ENCODE peak calls at places on chromosomes 4 and X, in nine cellular contexts. K is lower leg skin, T is ovary, N is endothelial cell of umbilical vein, M is NB4, O is transverse colon, A is Peyer's patch, I is adrenal gland, R is body of pancreas. G is an unnamed sample.

GRCh38 chr4:174119051-174119450 is 164.4 kb downstream of the FBXO8 start:
- DNase-seq in K (no peak), T (no peak), N (no peak), M (peak), O (no peak), A (no peak), I (no peak), R (no peak), G (no peak)

GRCh38 chrX:150182176-150182575 is 180.9 kb upstream of the MAMLD1 start:
- DNase-seq in K (no peak), T (no peak), N (no peak), M (no peak), O (no peak), A (no peak), I (no peak), R (no peak), G (no peak)

GRCh38 chr4:3747582-3747906 is 18.6 kb upstream of the ADRA2C start:
- DNase-seq in K (no peak), T (no peak), N (no peak), M (peak), O (no peak), A (no peak), I (no peak), R (no peak), G (no peak)

GRCh38 chr4:45072981-45073380 is 346.6 kb upstream of the GNPDA2 start:
- DNase-seq in K (no peak), T (no peak), N (no peak), M (no peak), O (no peak), A (no peak), I (no peak), R (no peak), G (no peak)

GRCh38 chr4:47289805-47290204 is 173.7 kb downstream of the COMMD8 start:
- DNase-seq in K (no peak), T (no peak), N (no peak), M (no peak), O (no peak), A (no peak), I (no peak), R (no peak), G (no peak)

GRCh38 chr4:7736436-7737267 is 203.0 kb downstream of the AFAP1 start:
- DNase-seq in K (no peak), T (no peak), N (no peak), M (no peak), O (no peak), A (no peak), I (no peak), R (no peak), G (no peak)

GRCh38 chrX:44428989-44429627 is 85.6 kb upstream of the EFHC2 start:
- DNase-seq in K (no peak), T (no peak), N (no peak), M (peak), O (no peak), A (no peak), I (no peak), R (no peak), G (no peak)

GRCh38 chr4:94171616-94172015 is 36.0 kb upstream of the SMARCAD1 start:
- DNase-seq in K (no peak), T (no peak), N (no peak), M (peak), O (no peak), A (no peak), I (no peak), R (no peak), G (peak)

GRCh38 chrX:100413231-100413630 is 3.2 kb upstream of the PCDH19 start:
- DNase-seq in K (no peak), T (peak), N (peak), M (peak), O (peak), A (no peak), I (peak), R (peak), G (peak)

GRCh38 chr4:8553958-8554357 is 26.2 kb upstream of the GPR78 start:
- DNase-seq in K (peak), T (peak), N (no peak), M (no peak), O (no peak), A (no peak), I (no peak), R (no peak), G (no peak)

GRCh38 chrX:3119376-3119775 is 78.1 kb downstream of the ARSF start:
- DNase-seq in K (no peak), T (no peak), N (no peak), M (no peak), O (no peak), A (no peak), I (no peak), R (no peak), G (no peak)

GRCh38 chr4:38413524-38414341 is 250.3 kb upstream of the KLF3 start:
- DNase-seq in K (no peak), T (no peak), N (peak), M (no peak), O (no peak), A (no peak), I (no peak), R (no peak), G (no peak)

GRCh38 chr4:6123541-6123940 is 76.8 kb downstream of the JAKMIP1 start:
- DNase-seq in K (peak), T (no peak), N (no peak), M (no peak), O (no peak), A (peak), I (no peak), R (no peak), G (no peak)

GRCh38 chr4:55329012-55329411 is 17.0 kb upstream of the SRD5A3 start:
- DNase-seq in K (no peak), T (no peak), N (no peak), M (no peak), O (no peak), A (no peak), I (no peak), R (no peak), G (no peak)

GRCh38 chr4:66574145-66574978 is 904.1 kb upstream of the EPHA5 start:
- DNase-seq in K (no peak), T (no peak), N (no peak), M (no peak), O (no peak), A (no peak), I (no peak), R (no peak), G (no peak)

GRCh38 chr4:57074753-57075152 is 35.4 kb downstream of the IGFBP7 start:
- DNase-seq in K (no peak), T (no peak), N (no peak), M (no peak), O (no peak), A (no peak), I (no peak), R (no peak), G (no peak)

GRCh38 chr4:119038465-119038864 is 97.2 kb upstream of the MYOZ2 start:
- DNase-seq in K (no peak), T (no peak), N (peak), M (no peak), O (no peak), A (no peak), I (no peak), R (no peak), G (no peak)

GRCh38 chrX:5474282-5474681 is 754.4 kb downstream of the NLGN4X start:
- DNase-seq in K (no peak), T (no peak), N (no peak), M (no peak), O (no peak), A (no peak), I (no peak), R (no peak), G (no peak)

GRCh38 chr4:18529482-18529881 is 507.9 kb upstream of the LCORL start:
- DNase-seq in K (no peak), T (no peak), N (no peak), M (no peak), O (no peak), A (no peak), I (no peak), R (no peak), G (no peak)

GRCh38 chr4:25585901-25586523 is 69.6 kb upstream of the SLC34A2 start:
- DNase-seq in K (no peak), T (no peak), N (no peak), M (no peak), O (no peak), A (no peak), I (no peak), R (no peak), G (no peak)

GRCh38 chr4:26490111-26490979 is at the start of gene CCKAR:
- DNase-seq in K (peak), T (no peak), N (no peak), M (no peak), O (no peak), A (no peak), I (no peak), R (no peak), G (no peak)

GRCh38 chrX:102067966-102068723 is 57.3 kb upstream of the TCEAL2 start:
- DNase-seq in K (no peak), T (no peak), N (peak), M (peak), O (no peak), A (no peak), I (peak), R (peak), G (peak)

GRCh38 chr4:118969359-118969758 is 80.7 kb downstream of the SYNPO2 start:
- DNase-seq in K (no peak), T (peak), N (peak), M (peak), O (peak), A (peak), I (peak), R (peak), G (peak)

GRCh38 chrX:86066998-86067397 is 19.6 kb upstream of the CHM start:
- DNase-seq in K (no peak), T (no peak), N (no peak), M (peak), O (no peak), A (no peak), I (no peak), R (no peak), G (no peak)

GRCh38 chr4:31294655-31295054 is 574.5 kb downstream of the PCDH7 start:
- DNase-seq in K (no peak), T (no peak), N (no peak), M (no peak), O (no peak), A (no peak), I (no peak), R (no peak), G (no peak)

GRCh38 chrX:133630362-133630761 is 215.1 kb upstream of the GPC4 start:
- DNase-seq in K (no peak), T (no peak), N (no peak), M (no peak), O (no peak), A (no peak), I (no peak), R (no peak), G (no peak)

GRCh38 chrX:150664290-150664689 is 28.9 kb upstream of the MTMR1 start:
- DNase-seq in K (no peak), T (peak), N (no peak), M (no peak), O (no peak), A (no peak), I (peak), R (peak), G (no peak)

GRCh38 chrX:30762754-30763153 is 109.5 kb downstream of the GK start:
- DNase-seq in K (no peak), T (no peak), N (no peak), M (no peak), O (no peak), A (no peak), I (no peak), R (no peak), G (no peak)

GRCh38 chr4:40238700-40239548 is 42.1 kb downstream of the RHOH start:
- DNase-seq in K (no peak), T (no peak), N (no peak), M (peak), O (peak), A (peak), I (no peak), R (no peak), G (peak)

GRCh38 chr4:7045961-7046921 is 3.1 kb downstream of the TADA2B start:
- DNase-seq in K (no peak), T (peak), N (no peak), M (peak), O (no peak), A (peak), I (no peak), R (no peak), G (no peak)

GRCh38 chr4:150389896-150390530 is 191.9 kb upstream of the MAB21L2 start:
- DNase-seq in K (no peak), T (no peak), N (no peak), M (no peak), O (no peak), A (no peak), I (no peak), R (no peak), G (no peak)

GRCh38 chrX:149467920-149468319 is 37.2 kb downstream of the IDS start:
- DNase-seq in K (no peak), T (no peak), N (no peak), M (no peak), O (no peak), A (no peak), I (peak), R (no peak), G (no peak)

GRCh38 chr4:31408136-31408535 is 688.0 kb downstream of the PCDH7 start:
- DNase-seq in K (no peak), T (no peak), N (no peak), M (no peak), O (no peak), A (no peak), I (no peak), R (no peak), G (no peak)

GRCh38 chrX:53128097-53128749 is 34.3 kb downstream of the KANTR start:
- DNase-seq in K (no peak), T (no peak), N (no peak), M (no peak), O (no peak), A (no peak), I (no peak), R (no peak), G (no peak)

GRCh38 chr4:159105063-159105414 is 2.2 kb downstream of the RAPGEF2 start:
- DNase-seq in K (no peak), T (no peak), N (peak), M (no peak), O (no peak), A (no peak), I (no peak), R (no peak), G (peak)

GRCh38 chr4:159102623-159103405 is at the start of gene RAPGEF2:
- DNase-seq in K (peak), T (peak), N (peak), M (peak), O (peak), A (peak), I (peak), R (peak), G (peak)

GRCh38 chr4:159105761-159106243 is 2.9 kb downstream of the RAPGEF2 start:
- DNase-seq in K (no peak), T (no peak), N (peak), M (peak), O (no peak), A (no peak), I (no peak), R (peak), G (peak)

GRCh38 chr4:159101983-159102622 is 776 bp upstream of the RAPGEF2 start:
- DNase-seq in K (no peak), T (no peak), N (no peak), M (peak), O (no peak), A (no peak), I (no peak), R (no peak), G (peak)

DNA sequence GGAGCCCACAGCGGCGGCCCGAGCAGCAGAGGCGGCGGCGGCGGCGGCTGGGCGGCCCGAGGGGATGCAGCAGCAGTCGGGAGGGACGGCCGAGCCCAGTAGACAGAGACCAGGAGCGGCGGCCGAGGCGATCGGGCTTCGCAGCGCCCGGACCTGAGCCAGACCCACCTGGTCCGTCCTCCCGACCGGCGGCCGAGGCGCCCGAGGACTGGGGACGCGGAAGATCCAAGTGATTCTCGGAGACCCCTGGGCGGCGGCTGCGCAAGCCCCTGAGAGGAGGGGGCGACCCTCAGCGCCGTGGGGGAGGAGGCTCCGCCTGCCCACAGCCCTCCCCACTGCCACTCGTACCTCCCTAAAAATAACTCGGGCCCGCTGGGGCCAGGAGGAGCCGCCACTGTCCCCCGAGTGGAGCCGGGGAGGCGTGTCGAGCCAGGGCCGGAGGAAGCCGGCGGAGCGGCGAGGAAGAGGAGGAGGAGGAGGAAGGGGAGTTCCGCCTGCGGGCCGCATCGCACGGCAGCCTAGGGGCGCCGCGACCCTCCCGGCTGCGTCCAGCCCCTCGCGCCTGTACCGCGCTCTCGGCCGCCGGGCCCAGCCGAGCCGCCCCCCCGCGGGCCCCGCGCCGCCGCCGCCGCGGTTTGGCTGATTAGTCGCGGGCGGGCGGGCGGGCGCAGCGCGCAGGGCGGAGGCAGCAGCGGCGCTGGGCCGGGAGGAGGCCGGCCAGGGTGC is 690 bp downstream of the RAPGEF2 start:
- DNase-seq in K (peak), T (peak), N (peak), M (peak), O (peak), A (peak), I (peak), R (peak), G (peak)
- TF ChIP-seq POLR2A in K (no peak), T (peak), N (no peak), M (no peak), O (no peak), A (no peak), I (no peak), R (no peak), G (no peak)

GRCh38 chr4:169756971-169757574 is 671 bp downstream of the HPF1 start:
- DNase-seq in K (no peak), T (no peak), N (peak), M (peak), O (no peak), A (no peak), I (no peak), R (no peak), G (peak)

DNA sequence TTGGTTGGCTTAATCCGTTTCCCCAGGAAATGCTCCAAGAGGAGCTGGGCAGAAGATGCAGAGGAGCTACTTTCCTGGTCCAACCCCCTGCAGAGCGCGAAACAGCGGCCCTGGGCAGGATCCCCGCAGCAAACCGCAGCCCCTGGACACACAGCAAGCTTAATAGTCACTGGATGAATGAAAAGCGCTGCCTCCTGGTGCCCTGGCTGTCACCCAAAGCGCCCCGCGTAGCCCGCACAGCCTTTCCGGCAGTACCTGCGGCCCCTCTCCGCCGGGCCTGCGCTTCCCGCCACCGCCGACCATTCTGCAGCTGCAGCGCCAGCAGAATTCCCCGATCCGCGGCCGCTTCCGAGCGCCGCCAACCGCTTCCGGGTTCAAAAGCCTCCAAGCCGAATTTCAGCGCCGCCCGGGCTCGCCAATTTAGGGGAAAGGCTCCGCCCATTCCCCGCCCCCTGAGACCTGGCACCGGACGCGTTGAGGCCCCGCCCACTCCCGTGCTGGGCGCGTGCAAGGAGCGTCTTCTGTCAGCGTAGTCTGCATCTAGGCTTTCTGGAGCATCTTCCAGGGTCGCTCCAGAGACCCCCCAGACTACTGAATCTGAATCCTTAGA is at the start of gene HPF1:
- DNase-seq in K (peak), T (peak), N (peak), M (peak), O (peak), A (peak), I (peak), R (peak), G (peak)
- TF ChIP-seq POLR2A in K (no peak), T (peak), N (peak), M (peak), O (peak), A (no peak), I (peak), R (no peak), G (peak)

GRCh38 chr4:71235321-71236206 is 103.3 kb upstream of the SLC4A4 start:
- DNase-seq in K (no peak), T (no peak), N (no peak), M (no peak), O (no peak), A (no peak), I (no peak), R (no peak), G (no peak)
- TF ChIP-seq POLR2A in K (no peak), T (no peak), N (no peak), M (no peak), O (no peak), A (no peak), I (no peak), R (no peak), G (no peak)

DNA sequence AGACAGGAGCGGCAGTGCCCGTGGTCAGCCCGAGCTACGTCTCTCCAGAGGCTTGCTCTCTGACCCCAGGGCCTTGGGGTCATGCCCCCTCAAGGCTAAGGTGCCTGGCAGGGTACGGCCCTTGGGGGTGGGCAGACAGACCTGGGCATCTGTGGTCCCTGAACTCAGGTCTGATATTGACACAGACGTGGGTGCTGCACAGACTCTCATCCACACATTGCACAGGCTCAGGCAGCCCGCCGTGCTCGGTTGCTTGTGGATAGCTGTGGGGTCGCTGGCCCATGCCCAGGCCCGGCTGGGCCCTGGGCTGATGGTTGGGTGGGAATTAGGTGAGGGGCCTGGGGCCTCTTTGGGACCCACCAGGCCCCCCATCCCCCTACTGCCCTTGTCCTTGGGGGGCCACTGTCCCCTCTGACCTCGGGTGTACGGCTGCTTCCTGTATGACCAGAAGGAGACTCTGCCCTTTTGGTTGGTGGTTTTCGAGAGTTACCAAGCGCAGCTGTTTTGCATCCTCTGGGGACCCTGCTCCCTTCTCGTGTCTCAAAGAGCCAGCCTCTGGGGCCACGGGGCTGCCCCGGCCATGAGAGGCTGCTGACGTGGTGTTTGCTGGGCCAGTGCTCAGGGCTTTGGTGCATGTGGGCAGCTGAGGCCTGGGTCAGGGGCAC is 10.1 kb downstream of the FGFRL1 start:
- DNase-seq in K (no peak), T (no peak), N (no peak), M (peak), O (peak), A (peak), I (no peak), R (no peak), G (no peak)
- TF ChIP-seq POLR2A in K (no peak), T (no peak), N (no peak), M (no peak), O (no peak), A (no peak), I (no peak), R (no peak), G (no peak)

GRCh38 chr4:2507855-2508254 is 28.6 kb upstream of the FAM193A start:
- DNase-seq in K (no peak), T (no peak), N (no peak), M (no peak), O (no peak), A (no peak), I (no peak), R (no peak), G (no peak)

GRCh38 chr4:2511645-2512131 is 24.8 kb upstream of the FAM193A start:
- DNase-seq in K (no peak), T (no peak), N (no peak), M (no peak), O (no peak), A (peak), I (no peak), R (no peak), G (no peak)

GRCh38 chr4:2507259-2507658 is 29.2 kb upstream of the FAM193A start:
- DNase-seq in K (no peak), T (no peak), N (no peak), M (no peak), O (no peak), A (no peak), I (no peak), R (no peak), G (no peak)

GRCh38 chr4:2512396-2513135 is 23.9 kb upstream of the FAM193A start:
- DNase-seq in K (no peak), T (no peak), N (no peak), M (no peak), O (no peak), A (no peak), I (no peak), R (no peak), G (no peak)

GRCh38 chr4:2510351-2511259 is 25.8 kb upstream of the FAM193A start:
- DNase-seq in K (no peak), T (no peak), N (no peak), M (no peak), O (no peak), A (no peak), I (no peak), R (no peak), G (no peak)
- TF ChIP-seq POLR2A in K (no peak), T (no peak), N (no peak), M (no peak), O (no peak), A (no peak), I (no peak), R (no peak), G (no peak)

G was measured in erythroblast.